ENCODE peak calls at places on chromosomes 1 and 21, in seven cellular contexts. B is nucleus accumbens; J is astrocyte of the spinal cord; V is NCI-H345; T is Daoy; U is stimulated activated CD4-positive, alpha-beta T cell treated with anti-CD3 and anti-CD28 coated beads, Interleukin-15, amount 100 ng/mL, for 1 hour; D is K562. L is an unnamed sample.

GRCh38 chr1:58883037-58883887 is 99.4 kb upstream of the JUN start:
- DNase-seq in B (peak; percentile 23), J (peak; percentile 97), V (peak; percentile 48), T (peak; percentile 98), U (no peak), D (peak; percentile 89), L (peak; percentile 41)

GRCh38 chr1:116150368-116150767 is 39.2 kb downstream of the MAB21L3 start:
- DNase-seq in B (no peak), J (no peak), V (no peak), T (no peak), U (no peak), D (no peak), L (no peak)

GRCh38 chr1:237610157-237610556 is 280.6 kb downstream of the ZP4 start:
- DNase-seq in B (no peak), J (no peak), V (no peak), T (no peak), U (no peak), D (no peak), L (no peak)

GRCh38 chr1:26021647-26022403 is at the start of gene EXTL1:
- DNase-seq in B (peak; percentile 44), J (peak; percentile 46), V (no peak), T (no peak), U (no peak), D (no peak), L (no peak)

GRCh38 chr21:31900121-31900895 is 27.5 kb downstream of the HUNK start:
- DNase-seq in B (no peak), J (no peak), V (no peak), T (no peak), U (no peak), D (no peak), L (no peak)

GRCh38 chr1:98884864-98885263 is 119.8 kb downstream of the PLPPR5 start:
- DNase-seq in B (no peak), J (no peak), V (no peak), T (no peak), U (no peak), D (no peak), L (no peak)

GRCh38 chr1:41810446-41810845 is 108.3 kb downstream of the HIVEP3 start:
- DNase-seq in B (no peak), J (peak; percentile 64), V (no peak), T (peak; percentile 67), U (no peak), D (peak; percentile 47), L (no peak)

GRCh38 chr1:48725331-48725730 is 51.4 kb downstream of the BEND5 start:
- DNase-seq in B (no peak), J (no peak), V (no peak), T (peak; percentile 42), U (no peak), D (no peak), L (no peak)

GRCh38 chr1:224082146-224082545 is 31.8 kb upstream of the FBXO28 start:
- DNase-seq in B (no peak), J (no peak), V (no peak), T (peak; percentile 16), U (no peak), D (no peak), L (no peak)

GRCh38 chr1:233916706-233917105 is 12.2 kb downstream of the SLC35F3 start:
- DNase-seq in B (no peak), J (peak; percentile 80), V (no peak), T (peak; percentile 54), U (no peak), D (no peak), L (no peak)

GRCh38 chr1:205396972-205397616 is 24.8 kb downstream of the LEMD1 start:
- DNase-seq in B (no peak), J (peak; percentile 12), V (peak; percentile 69), T (peak; percentile 67), U (no peak), D (peak; percentile 68), L (no peak)

GRCh38 chr1:4510276-4510691 is 144.1 kb upstream of the AJAP1 start:
- DNase-seq in B (no peak), J (no peak), V (no peak), T (no peak), U (no peak), D (no peak), L (no peak)

GRCh38 chr1:158121604-158122254 is 59.0 kb upstream of the CD1D start:
- DNase-seq in B (peak; percentile 4), J (peak; percentile 37), V (peak; percentile 18), T (peak; percentile 66), U (no peak), D (peak; percentile 45), L (no peak)

GRCh38 chr21:45308211-45309068 is 20.7 kb upstream of the POFUT2 start:
- DNase-seq in B (no peak), J (peak; percentile 94), V (no peak), T (peak; percentile 75), U (no peak), D (no peak), L (no peak)

GRCh38 chr21:16815228-16815627 is 697.6 kb upstream of the CXADR start:
- DNase-seq in B (no peak), J (no peak), V (no peak), T (no peak), U (no peak), D (no peak), L (no peak)

GRCh38 chr1:172999349-172999748 is 51.4 kb downstream of the TNFSF18 start:
- DNase-seq in B (no peak), J (no peak), V (no peak), T (no peak), U (no peak), D (no peak), L (no peak)